ENCODE peak calls at places on chromosomes 4 and X, in nine cellular contexts. One of them, this sample, is unnamed.

GRCh38 chr4:76197001-76197743 is 16.5 kb downstream of the SCARB2 start:
- DNase-seq in tibial nerve: no peak
- DNase-seq in osteocyte: no peak
- DNase-seq in prostate gland: no peak
- DNase-seq in H1: no peak
- DNase-seq in right lobe of liver: no peak
- DNase-seq in neural crest cell: no peak
- DNase-seq in fibroblast of mammary gland: peak; percentile 73
- DNase-seq in heart right ventricle: no peak
- DNase-seq in this sample: no peak

GRCh38 chr4:182318256-182318655 is 75.1 kb downstream of the TENM3 start:
- DNase-seq in prostate gland: no peak
- DNase-seq in heart right ventricle: no peak
- DNase-seq in neural crest cell: no peak
- DNase-seq in fibroblast of mammary gland: peak; percentile 54
- DNase-seq in right lobe of liver: no peak
- DNase-seq in tibial nerve: no peak
- DNase-seq in H1: no peak
- DNase-seq in osteocyte: no peak
- DNase-seq in this sample: no peak

GRCh38 chrX:2627272-2627867 is 63.7 kb upstream of the CD99 start:
- DNase-seq in right lobe of liver: no peak
- DNase-seq in neural crest cell: peak; percentile 59
- DNase-seq in osteocyte: no peak
- DNase-seq in fibroblast of mammary gland: peak; percentile 46
- DNase-seq in heart right ventricle: no peak
- DNase-seq in prostate gland: peak; percentile 17
- DNase-seq in H1: peak; percentile 73
- DNase-seq in tibial nerve: no peak
- DNase-seq in this sample: no peak

GRCh38 chr4:73723029-73723428 is 17.3 kb upstream of the CXCL8 start:
- DNase-seq in heart right ventricle: no peak
- DNase-seq in neural crest cell: no peak
- DNase-seq in tibial nerve: no peak
- DNase-seq in H1: no peak
- DNase-seq in prostate gland: no peak
- DNase-seq in osteocyte: no peak
- DNase-seq in right lobe of liver: no peak
- DNase-seq in fibroblast of mammary gland: peak; percentile 65
- DNase-seq in this sample: no peak

GRCh38 chr4:37928896-37929537 is 31.2 kb upstream of the PTTG2 start:
- DNase-seq in neural crest cell: no peak
- DNase-seq in heart right ventricle: no peak
- DNase-seq in prostate gland: no peak
- DNase-seq in osteocyte: no peak
- DNase-seq in tibial nerve: no peak
- DNase-seq in fibroblast of mammary gland: peak; percentile 42
- DNase-seq in right lobe of liver: no peak
- DNase-seq in H1: no peak
- DNase-seq in this sample: no peak

GRCh38 chr4:185637162-185637875 is 102.0 kb upstream of the PDLIM3 start:
- DNase-seq in osteocyte: no peak
- DNase-seq in neural crest cell: no peak
- DNase-seq in heart right ventricle: no peak
- DNase-seq in prostate gland: no peak
- DNase-seq in fibroblast of mammary gland: peak; percentile 2
- DNase-seq in H1: no peak
- DNase-seq in tibial nerve: no peak
- DNase-seq in right lobe of liver: no peak
- DNase-seq in this sample: no peak

GRCh38 chrX:18468599-18468998 is 43.2 kb downstream of the CDKL5 start:
- DNase-seq in heart right ventricle: no peak
- DNase-seq in right lobe of liver: no peak
- DNase-seq in neural crest cell: no peak
- DNase-seq in H1: no peak
- DNase-seq in tibial nerve: no peak
- DNase-seq in osteocyte: no peak
- DNase-seq in fibroblast of mammary gland: no peak
- DNase-seq in prostate gland: no peak
- DNase-seq in this sample: no peak

GRCh38 chr4:112978691-112979472 is 70.6 kb upstream of the ANK2 start:
- DNase-seq in neural crest cell: no peak
- DNase-seq in fibroblast of mammary gland: peak; percentile 76
- DNase-seq in osteocyte: no peak
- DNase-seq in H1: no peak
- DNase-seq in heart right ventricle: no peak
- DNase-seq in tibial nerve: no peak
- DNase-seq in right lobe of liver: no peak
- DNase-seq in prostate gland: no peak
- DNase-seq in this sample: peak; percentile 90

GRCh38 chr4:151324449-151325319 is 721 bp downstream of the SH3D19 start:
- DNase-seq in prostate gland: peak; percentile 40
- DNase-seq in osteocyte: no peak
- DNase-seq in tibial nerve: no peak
- DNase-seq in fibroblast of mammary gland: peak; percentile 77
- DNase-seq in right lobe of liver: peak; percentile 89
- DNase-seq in neural crest cell: peak; percentile 45
- DNase-seq in H1: peak; percentile 71
- DNase-seq in heart right ventricle: peak; percentile 50
- DNase-seq in this sample: no peak

GRCh38 chr4:101870874-101871273 is 80.3 kb downstream of the BANK1 start:
- DNase-seq in right lobe of liver: no peak
- DNase-seq in fibroblast of mammary gland: no peak
- DNase-seq in neural crest cell: no peak
- DNase-seq in prostate gland: no peak
- DNase-seq in heart right ventricle: no peak
- DNase-seq in osteocyte: no peak
- DNase-seq in H1: no peak
- DNase-seq in tibial nerve: no peak
- DNase-seq in this sample: no peak

GRCh38 chr4:110610620-110610939 is 12.3 kb downstream of the PITX2 start:
- DNase-seq in H1: no peak
- DNase-seq in heart right ventricle: no peak
- DNase-seq in right lobe of liver: no peak
- DNase-seq in tibial nerve: no peak
- DNase-seq in osteocyte: no peak
- DNase-seq in fibroblast of mammary gland: no peak
- DNase-seq in prostate gland: no peak
- DNase-seq in neural crest cell: no peak
- DNase-seq in this sample: no peak

GRCh38 chr4:109432676-109433075 is 939 bp upstream of the SEC24B start:
- DNase-seq in prostate gland: peak; percentile 44
- DNase-seq in tibial nerve: no peak
- DNase-seq in neural crest cell: no peak
- DNase-seq in right lobe of liver: no peak
- DNase-seq in fibroblast of mammary gland: peak; percentile 74
- DNase-seq in H1: no peak
- DNase-seq in osteocyte: no peak
- DNase-seq in heart right ventricle: no peak
- DNase-seq in this sample: no peak

GRCh38 chrX:108439961-108440696 is 491 bp downstream of the COL4A5 start:
- DNase-seq in neural crest cell: peak; percentile 31
- DNase-seq in right lobe of liver: peak; percentile 17
- DNase-seq in H1: no peak
- DNase-seq in prostate gland: no peak
- DNase-seq in heart right ventricle: no peak
- DNase-seq in osteocyte: no peak
- DNase-seq in fibroblast of mammary gland: peak; percentile 23
- DNase-seq in tibial nerve: no peak
- DNase-seq in this sample: no peak

GRCh38 chr4:151573945-151574344 is 165.0 kb downstream of the FHIP1A start:
- DNase-seq in H1: no peak
- DNase-seq in tibial nerve: no peak
- DNase-seq in neural crest cell: no peak
- DNase-seq in prostate gland: no peak
- DNase-seq in osteocyte: no peak
- DNase-seq in right lobe of liver: no peak
- DNase-seq in heart right ventricle: no peak
- DNase-seq in fibroblast of mammary gland: peak; percentile 52
- DNase-seq in this sample: no peak

GRCh38 chrX:110569506-110569905 is 210.9 kb downstream of the RTL9 start:
- DNase-seq in osteocyte: no peak
- DNase-seq in neural crest cell: no peak
- DNase-seq in H1: no peak
- DNase-seq in prostate gland: no peak
- DNase-seq in tibial nerve: no peak
- DNase-seq in fibroblast of mammary gland: peak; percentile 19
- DNase-seq in right lobe of liver: no peak
- DNase-seq in heart right ventricle: no peak
- DNase-seq in this sample: no peak

GRCh38 chr4:130632731-130633604 is 1537.0 kb downstream of the C4orf33 start:
- DNase-seq in heart right ventricle: no peak
- DNase-seq in neural crest cell: no peak
- DNase-seq in tibial nerve: no peak
- DNase-seq in right lobe of liver: no peak
- DNase-seq in H1: no peak
- DNase-seq in prostate gland: no peak
- DNase-seq in osteocyte: no peak
- DNase-seq in fibroblast of mammary gland: peak; percentile 5
- DNase-seq in this sample: no peak

GRCh38 chrX:120749141-120749846 is 119.4 kb upstream of the C1GALT1C1 start:
- DNase-seq in heart right ventricle: no peak
- DNase-seq in fibroblast of mammary gland: no peak
- DNase-seq in prostate gland: no peak
- DNase-seq in tibial nerve: no peak
- DNase-seq in neural crest cell: no peak
- DNase-seq in osteocyte: no peak
- DNase-seq in right lobe of liver: no peak
- DNase-seq in H1: no peak
- DNase-seq in this sample: no peak

GRCh38 chr4:107518076-107518475 is 202.0 kb downstream of the PAPSS1 start:
- DNase-seq in osteocyte: no peak
- DNase-seq in H1: no peak
- DNase-seq in prostate gland: no peak
- DNase-seq in tibial nerve: no peak
- DNase-seq in fibroblast of mammary gland: no peak
- DNase-seq in heart right ventricle: no peak
- DNase-seq in right lobe of liver: no peak
- DNase-seq in neural crest cell: no peak
- DNase-seq in this sample: no peak

GRCh38 chr4:107520368-107520767 is 199.7 kb downstream of the PAPSS1 start:
- DNase-seq in tibial nerve: no peak
- DNase-seq in prostate gland: no peak
- DNase-seq in heart right ventricle: no peak
- DNase-seq in neural crest cell: no peak
- DNase-seq in fibroblast of mammary gland: no peak
- DNase-seq in H1: no peak
- DNase-seq in osteocyte: no peak
- DNase-seq in right lobe of liver: no peak
- DNase-seq in this sample: no peak

GRCh38 chr4:107519057-107519456 is 201.0 kb downstream of the PAPSS1 start:
- DNase-seq in right lobe of liver: no peak
- DNase-seq in heart right ventricle: no peak
- DNase-seq in fibroblast of mammary gland: peak; percentile 41
- DNase-seq in neural crest cell: no peak
- DNase-seq in prostate gland: peak; percentile 8
- DNase-seq in osteocyte: no peak
- DNase-seq in tibial nerve: no peak
- DNase-seq in H1: no peak
- DNase-seq in this sample: no peak
- TF ChIP-seq CTCF in right lobe of liver: peak; percentile 14
- TF ChIP-seq CTCF in heart right ventricle: no peak
- TF ChIP-seq CTCF in fibroblast of mammary gland: peak; percentile 48
- TF ChIP-seq CTCF in neural crest cell: peak; percentile 73
- TF ChIP-seq CTCF in prostate gland: no peak
- TF ChIP-seq CTCF in osteocyte: peak; percentile 83
- TF ChIP-seq CTCF in tibial nerve: no peak
- TF ChIP-seq CTCF in H1: no peak
- TF ChIP-seq CTCF in this sample: peak; percentile 90

DNA sequence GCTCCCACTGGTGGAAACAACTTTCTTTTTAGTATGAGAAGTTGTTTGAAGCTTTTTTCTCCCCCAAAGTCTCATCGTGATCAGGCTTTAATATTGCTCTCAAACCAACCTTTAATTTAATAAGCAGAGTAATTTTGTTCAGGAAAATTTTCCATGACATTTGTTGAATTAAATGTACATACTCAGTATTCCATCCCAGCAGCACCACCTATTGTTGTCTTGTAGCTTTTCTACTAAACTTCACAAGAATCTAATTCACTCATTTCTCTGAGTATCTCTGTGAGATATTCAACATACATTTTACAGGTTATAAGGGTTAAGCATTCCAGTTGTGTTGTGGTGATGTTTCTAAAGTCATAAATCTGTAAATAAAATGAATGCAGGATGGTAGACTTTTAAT is 218.3 kb upstream of the HAND2 start:
- DNase-seq in right lobe of liver: no peak
- DNase-seq in H1: no peak
- DNase-seq in prostate gland: no peak
- DNase-seq in tibial nerve: no peak
- DNase-seq in fibroblast of mammary gland: peak; percentile 56
- DNase-seq in heart right ventricle: no peak
- DNase-seq in osteocyte: no peak
- DNase-seq in neural crest cell: no peak
- DNase-seq in this sample: no peak
- TF ChIP-seq CTCF in right lobe of liver: no peak
- TF ChIP-seq CTCF in H1: no peak
- TF ChIP-seq CTCF in prostate gland: no peak
- TF ChIP-seq CTCF in tibial nerve: no peak
- TF ChIP-seq CTCF in fibroblast of mammary gland: peak; percentile 46
- TF ChIP-seq CTCF in heart right ventricle: no peak
- TF ChIP-seq CTCF in osteocyte: no peak
- TF ChIP-seq CTCF in neural crest cell: no peak
- TF ChIP-seq CTCF in this sample: peak; percentile 20

GRCh38 chr4:155371432-155372043 is 5.2 kb downstream of the MAP9 start:
- DNase-seq in fibroblast of mammary gland: peak; percentile 53
- DNase-seq in prostate gland: no peak
- DNase-seq in heart right ventricle: no peak
- DNase-seq in right lobe of liver: no peak
- DNase-seq in neural crest cell: no peak
- DNase-seq in tibial nerve: no peak
- DNase-seq in osteocyte: no peak
- DNase-seq in H1: no peak
- DNase-seq in this sample: no peak

DNA sequence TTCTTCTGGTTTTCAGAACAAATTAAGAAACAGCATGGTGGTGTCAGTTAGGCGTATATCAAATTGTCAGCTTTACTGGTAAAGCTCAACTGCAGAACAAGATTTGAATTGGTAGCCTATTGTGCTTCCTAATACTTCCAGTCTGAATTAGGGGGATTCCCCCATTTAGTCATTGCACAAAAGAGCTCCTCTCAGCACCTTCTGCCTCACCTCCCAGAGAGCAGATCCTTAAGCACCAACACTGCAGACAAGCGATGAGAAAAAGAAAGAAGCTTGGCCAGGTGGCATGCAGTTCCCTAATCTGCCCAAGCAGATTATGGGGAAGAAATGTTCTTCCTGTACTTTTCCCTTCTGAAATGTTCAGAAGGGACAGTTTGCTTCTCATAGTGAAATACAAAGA is 9.2 kb downstream of the MAP9 start:
- DNase-seq in prostate gland: no peak
- DNase-seq in neural crest cell: no peak
- DNase-seq in H1: no peak
- DNase-seq in heart right ventricle: no peak
- DNase-seq in tibial nerve: no peak
- DNase-seq in fibroblast of mammary gland: no peak
- DNase-seq in right lobe of liver: no peak
- DNase-seq in osteocyte: no peak
- DNase-seq in this sample: no peak
- TF ChIP-seq CTCF in prostate gland: no peak
- TF ChIP-seq CTCF in neural crest cell: no peak
- TF ChIP-seq CTCF in H1: no peak
- TF ChIP-seq CTCF in heart right ventricle: no peak
- TF ChIP-seq CTCF in tibial nerve: no peak
- TF ChIP-seq CTCF in fibroblast of mammary gland: no peak
- TF ChIP-seq CTCF in right lobe of liver: no peak
- TF ChIP-seq CTCF in osteocyte: no peak
- TF ChIP-seq CTCF in this sample: no peak

GRCh38 chr4:48779998-48780866 is at the start of gene FRYL:
- DNase-seq in fibroblast of mammary gland: peak; percentile 99
- DNase-seq in heart right ventricle: peak; percentile 100
- DNase-seq in neural crest cell: peak; percentile 96
- DNase-seq in prostate gland: peak; percentile 100
- DNase-seq in right lobe of liver: peak; percentile 100
- DNase-seq in osteocyte: peak; percentile 99
- DNase-seq in H1: peak; percentile 96
- DNase-seq in tibial nerve: peak; percentile 99
- DNase-seq in this sample: peak; percentile 98
- TF ChIP-seq CTCF in fibroblast of mammary gland: no peak
- TF ChIP-seq CTCF in heart right ventricle: no peak
- TF ChIP-seq CTCF in neural crest cell: no peak
- TF ChIP-seq CTCF in prostate gland: no peak
- TF ChIP-seq CTCF in right lobe of liver: no peak
- TF ChIP-seq CTCF in osteocyte: no peak
- TF ChIP-seq CTCF in H1: no peak
- TF ChIP-seq CTCF in tibial nerve: no peak
- TF ChIP-seq CTCF in this sample: no peak

This sample was measured in chondrocyte.